ENCODE peak calls at places on chromosomes 16 and 17, in six cellular contexts. One of them, this sample, is unnamed.

GRCh38 chr16:31436221-31437045 is 6.2 kb downstream of the ZNF843 start:
- DNase-seq in fibroblast of lung: no peak
- DNase-seq in tibial nerve: no peak
- DNase-seq in MM.1S: no peak
- DNase-seq in AG10803: no peak
- DNase-seq in stomach: no peak
- DNase-seq in this sample: no peak

GRCh38 chr16:64542152-64542551 is 579.7 kb downstream of the CDH11 start:
- DNase-seq in AG10803: no peak
- DNase-seq in stomach: no peak
- DNase-seq in MM.1S: no peak
- DNase-seq in fibroblast of lung: no peak
- DNase-seq in tibial nerve: no peak
- DNase-seq in this sample: no peak

GRCh38 chr17:35896011-35896587 is 15.9 kb upstream of the CCL5 start:
- DNase-seq in AG10803: no peak
- DNase-seq in MM.1S: no peak
- DNase-seq in fibroblast of lung: no peak
- DNase-seq in tibial nerve: no peak
- DNase-seq in stomach: no peak
- DNase-seq in this sample: no peak

GRCh38 chr17:28967240-28968135 is 16.2 kb upstream of the PHF12 start:
- DNase-seq in tibial nerve: no peak
- DNase-seq in fibroblast of lung: no peak
- DNase-seq in MM.1S: no peak
- DNase-seq in stomach: no peak
- DNase-seq in AG10803: peak
- DNase-seq in this sample: peak

GRCh38 chr16:3808308-3809063 is 72.0 kb downstream of the CREBBP start:
- DNase-seq in AG10803: no peak
- DNase-seq in MM.1S: no peak
- DNase-seq in stomach: no peak
- DNase-seq in tibial nerve: no peak
- DNase-seq in fibroblast of lung: no peak
- DNase-seq in this sample: no peak

GRCh38 chr16:8849411-8850011 is 19.3 kb downstream of the CARHSP1 start:
- DNase-seq in stomach: no peak
- DNase-seq in MM.1S: no peak
- DNase-seq in fibroblast of lung: peak
- DNase-seq in AG10803: no peak
- DNase-seq in tibial nerve: no peak
- DNase-seq in this sample: no peak

GRCh38 chr17:13030459-13031305 is 12.9 kb upstream of the ELAC2 start:
- DNase-seq in fibroblast of lung: peak
- DNase-seq in MM.1S: peak
- DNase-seq in stomach: no peak
- DNase-seq in tibial nerve: no peak
- DNase-seq in AG10803: peak
- DNase-seq in this sample: peak

GRCh38 chr16:35344012-35344762 is 1884.8 kb downstream of the TP53TG3F start:
- DNase-seq in fibroblast of lung: no peak
- DNase-seq in AG10803: no peak
- DNase-seq in MM.1S: no peak
- DNase-seq in tibial nerve: no peak
- DNase-seq in stomach: no peak
- DNase-seq in this sample: no peak

GRCh38 chr17:292016-292415 is 60.6 kb downstream of the RPH3AL start:
- DNase-seq in MM.1S: no peak
- DNase-seq in fibroblast of lung: no peak
- DNase-seq in stomach: no peak
- DNase-seq in AG10803: no peak
- DNase-seq in tibial nerve: no peak
- DNase-seq in this sample: no peak

GRCh38 chr17:76671123-76671911 is 27.8 kb upstream of the ST6GALNAC1 start:
- DNase-seq in fibroblast of lung: peak
- DNase-seq in MM.1S: peak
- DNase-seq in AG10803: peak
- DNase-seq in tibial nerve: peak
- DNase-seq in stomach: peak
- DNase-seq in this sample: peak

GRCh38 chr17:76672270-76672851 is 28.8 kb upstream of the ST6GALNAC1 start:
- DNase-seq in fibroblast of lung: no peak
- DNase-seq in MM.1S: peak
- DNase-seq in stomach: no peak
- DNase-seq in tibial nerve: no peak
- DNase-seq in AG10803: no peak
- DNase-seq in this sample: no peak

GRCh38 chr17:76670020-76670707 is 26.6 kb upstream of the ST6GALNAC1 start:
- DNase-seq in fibroblast of lung: no peak
- DNase-seq in AG10803: no peak
- DNase-seq in MM.1S: no peak
- DNase-seq in stomach: peak
- DNase-seq in tibial nerve: no peak
- DNase-seq in this sample: no peak

GRCh38 chr17:76671912-76672262 is 28.3 kb upstream of the ST6GALNAC1 start:
- DNase-seq in stomach: no peak
- DNase-seq in fibroblast of lung: no peak
- DNase-seq in tibial nerve: no peak
- DNase-seq in MM.1S: no peak
- DNase-seq in AG10803: no peak
- DNase-seq in this sample: no peak

DNA sequence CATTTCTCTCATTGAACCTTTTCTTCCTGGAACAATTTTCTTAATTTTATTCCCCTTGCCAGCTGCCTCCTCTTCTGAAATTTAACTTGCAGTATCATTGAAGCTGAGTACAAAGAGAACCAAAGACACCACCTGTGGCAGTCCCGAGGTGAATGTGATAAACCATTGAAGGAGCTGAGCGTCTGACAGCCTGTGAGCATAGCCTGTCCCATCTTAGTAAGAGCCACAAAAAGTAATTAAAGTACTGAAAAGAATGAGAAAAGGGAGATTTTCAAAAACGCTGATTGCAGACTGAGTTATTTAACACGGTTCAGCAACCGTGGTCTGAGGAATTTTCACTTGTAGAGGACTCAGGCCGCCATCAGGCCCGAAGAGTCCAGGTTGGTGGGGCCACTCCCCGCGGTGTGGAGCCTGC is 27.2 kb upstream of the ST6GALNAC1 start:
- DNase-seq in stomach: no peak
- DNase-seq in MM.1S: no peak
- DNase-seq in tibial nerve: no peak
- DNase-seq in AG10803: no peak
- DNase-seq in fibroblast of lung: no peak
- DNase-seq in this sample: no peak
- H3K4me3 ChIP-seq in stomach: no peak
- H3K4me3 ChIP-seq in MM.1S: peak
- H3K4me3 ChIP-seq in tibial nerve: no peak
- H3K4me3 ChIP-seq in AG10803: no peak
- H3K4me3 ChIP-seq in fibroblast of lung: no peak
- H3K4me3 ChIP-seq in this sample: peak

GRCh38 chr16:76816475-76816874 is 374.5 kb upstream of the MON1B start:
- DNase-seq in tibial nerve: no peak
- DNase-seq in stomach: no peak
- DNase-seq in AG10803: no peak
- DNase-seq in fibroblast of lung: no peak
- DNase-seq in MM.1S: no peak
- DNase-seq in this sample: no peak
- H3K4me3 ChIP-seq in tibial nerve: no peak
- H3K4me3 ChIP-seq in stomach: no peak
- H3K4me3 ChIP-seq in AG10803: no peak
- H3K4me3 ChIP-seq in fibroblast of lung: no peak
- H3K4me3 ChIP-seq in MM.1S: no peak
- H3K4me3 ChIP-seq in this sample: no peak

GRCh38 chr16:86034421-86034919 is 135.5 kb downstream of the IRF8 start:
- DNase-seq in tibial nerve: no peak
- DNase-seq in stomach: no peak
- DNase-seq in fibroblast of lung: no peak
- DNase-seq in AG10803: no peak
- DNase-seq in MM.1S: no peak
- DNase-seq in this sample: no peak
- H3K4me3 ChIP-seq in tibial nerve: no peak
- H3K4me3 ChIP-seq in stomach: no peak
- H3K4me3 ChIP-seq in fibroblast of lung: no peak
- H3K4me3 ChIP-seq in AG10803: no peak
- H3K4me3 ChIP-seq in MM.1S: no peak
- H3K4me3 ChIP-seq in this sample: no peak

GRCh38 chr17:78779848-78780247 is 2.2 kb downstream of the CYTH1 start:
- DNase-seq in tibial nerve: no peak
- DNase-seq in stomach: no peak
- DNase-seq in fibroblast of lung: no peak
- DNase-seq in MM.1S: peak
- DNase-seq in AG10803: no peak
- DNase-seq in this sample: no peak

GRCh38 chr17:78781339-78782304 is at the start of gene CYTH1:
- DNase-seq in MM.1S: peak
- DNase-seq in fibroblast of lung: no peak
- DNase-seq in AG10803: no peak
- DNase-seq in stomach: peak
- DNase-seq in tibial nerve: no peak
- DNase-seq in this sample: peak

GRCh38 chr17:78777886-78778285 is 4.2 kb downstream of the CYTH1 start:
- DNase-seq in stomach: no peak
- DNase-seq in fibroblast of lung: no peak
- DNase-seq in AG10803: no peak
- DNase-seq in MM.1S: no peak
- DNase-seq in tibial nerve: no peak
- DNase-seq in this sample: no peak

GRCh38 chr17:78780852-78781338 is 1.2 kb downstream of the CYTH1 start:
- DNase-seq in fibroblast of lung: peak
- DNase-seq in tibial nerve: no peak
- DNase-seq in AG10803: no peak
- DNase-seq in stomach: no peak
- DNase-seq in MM.1S: no peak
- DNase-seq in this sample: no peak

GRCh38 chr17:78780335-78780734 is 1.7 kb downstream of the CYTH1 start:
- DNase-seq in tibial nerve: no peak
- DNase-seq in AG10803: no peak
- DNase-seq in MM.1S: peak
- DNase-seq in stomach: no peak
- DNase-seq in fibroblast of lung: no peak
- DNase-seq in this sample: no peak
- H3K4me3 ChIP-seq in tibial nerve: no peak
- H3K4me3 ChIP-seq in AG10803: no peak
- H3K4me3 ChIP-seq in MM.1S: peak
- H3K4me3 ChIP-seq in stomach: peak
- H3K4me3 ChIP-seq in fibroblast of lung: no peak
- H3K4me3 ChIP-seq in this sample: no peak

DNA sequence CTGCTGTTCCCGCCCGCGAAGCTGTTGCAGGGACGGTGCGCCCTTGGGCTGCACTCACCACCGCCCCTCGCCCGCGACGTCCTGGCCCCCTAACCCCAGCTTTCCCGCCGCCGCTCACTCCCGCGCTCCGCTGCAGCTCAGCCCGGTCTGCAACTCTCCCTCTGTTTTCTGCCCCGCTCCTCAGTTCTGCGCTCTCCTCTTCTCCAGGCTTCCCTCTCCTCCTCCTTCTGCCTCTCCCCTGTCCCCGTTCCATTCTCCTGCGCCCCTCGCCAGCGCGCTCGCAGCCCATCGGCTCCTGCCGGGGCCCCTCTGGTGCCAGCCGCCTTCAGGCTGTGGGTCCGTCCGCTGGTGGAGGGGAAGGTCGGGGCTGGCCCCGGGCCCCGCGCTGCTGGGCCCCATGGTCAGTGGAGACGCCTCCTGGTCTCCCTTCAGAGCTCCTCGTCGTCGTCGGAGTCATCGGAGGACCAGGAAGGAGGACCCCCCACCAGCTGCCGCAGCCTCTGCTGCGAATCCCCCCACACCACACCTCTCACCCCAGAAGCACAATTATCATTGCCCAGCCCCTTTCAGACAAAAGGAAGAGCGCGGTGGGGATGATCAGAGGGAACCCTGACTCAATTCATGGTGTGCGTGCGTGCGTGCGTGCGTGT is 223.2 kb upstream of the FOXF1 start:
- DNase-seq in stomach: no peak
- DNase-seq in AG10803: no peak
- DNase-seq in fibroblast of lung: no peak
- DNase-seq in MM.1S: no peak
- DNase-seq in tibial nerve: no peak
- DNase-seq in this sample: no peak
- H3K4me3 ChIP-seq in stomach: peak
- H3K4me3 ChIP-seq in AG10803: no peak
- H3K4me3 ChIP-seq in fibroblast of lung: no peak
- H3K4me3 ChIP-seq in MM.1S: no peak
- H3K4me3 ChIP-seq in tibial nerve: no peak
- H3K4me3 ChIP-seq in this sample: no peak

DNA sequence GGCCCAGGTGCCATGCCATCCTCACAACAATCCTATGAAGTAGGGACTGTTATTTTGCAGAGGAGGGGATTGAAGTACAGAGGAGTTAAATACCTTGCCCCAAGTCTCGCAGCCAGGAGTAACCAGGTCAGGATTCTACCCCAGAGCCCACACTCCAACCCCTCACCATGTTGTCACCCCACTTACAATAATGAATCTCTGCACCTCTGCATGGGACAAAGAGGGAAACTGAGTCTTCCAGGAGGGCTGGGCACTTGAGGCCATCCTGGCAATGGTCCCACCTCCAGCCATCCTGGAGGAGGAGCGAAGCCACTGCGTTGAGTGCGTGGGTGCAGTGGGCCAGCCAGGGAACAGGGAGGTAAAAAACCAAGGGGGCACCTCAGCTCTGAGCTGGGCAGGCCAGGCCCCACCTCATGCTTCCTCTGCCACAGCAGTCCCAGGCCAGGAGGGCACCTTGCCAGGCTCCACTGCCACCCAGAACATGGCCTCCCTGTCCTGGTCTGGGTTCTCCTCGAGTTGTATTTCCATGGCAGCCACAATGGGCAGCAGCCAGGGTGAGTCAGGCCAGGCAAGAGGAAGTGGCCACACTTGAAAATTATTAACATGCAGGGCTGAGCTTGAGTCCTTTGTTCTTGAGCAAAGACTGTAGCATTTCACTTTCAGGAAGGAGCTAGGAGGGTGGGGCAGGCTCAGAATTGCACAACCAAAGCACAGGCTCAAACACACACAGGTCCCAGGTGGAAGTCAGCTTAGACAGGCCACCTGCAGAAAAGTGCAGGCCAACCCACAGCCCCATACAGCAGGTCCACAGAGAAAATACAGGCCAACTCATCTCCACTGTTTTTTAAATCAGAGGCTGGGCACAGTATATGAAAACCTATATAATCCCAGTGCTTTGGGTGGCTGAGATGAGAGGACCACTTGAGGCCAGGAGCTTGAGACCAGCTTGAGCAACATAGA is 52.1 kb downstream of the CUEDC1 start:
- DNase-seq in stomach: peak
- DNase-seq in MM.1S: peak
- DNase-seq in tibial nerve: peak
- DNase-seq in fibroblast of lung: peak
- DNase-seq in AG10803: peak
- DNase-seq in this sample: no peak
- H3K4me3 ChIP-seq in stomach: no peak
- H3K4me3 ChIP-seq in MM.1S: no peak
- H3K4me3 ChIP-seq in tibial nerve: no peak
- H3K4me3 ChIP-seq in fibroblast of lung: no peak
- H3K4me3 ChIP-seq in AG10803: no peak
- H3K4me3 ChIP-seq in this sample: no peak

This sample was measured in SJCRH30.